ENCODE peak calls at places on chromosome 15, in seven cellular contexts. U is substantia nigra, A is hypothalamus, Q is H4, S is progenitor cell of endocrine pancreas, F is AG08396, I is M059J. Z is an unnamed sample.

GRCh38 chr15:39756806-39757522 is 25.7 kb downstream of the FSIP1 start:
- DNase-seq in S (no peak), I (peak), U (no peak), Q (peak), A (no peak), F (peak), Z (no peak)

GRCh38 chr15:43505723-43506122 is 11.7 kb upstream of the MAP1A start:
- DNase-seq in S (no peak), A (no peak), I (no peak), F (peak), Q (no peak), U (no peak), Z (no peak)

GRCh38 chr15:77034620-77035467 is 36.1 kb downstream of the TSPAN3 start:
- DNase-seq in A (no peak), U (peak), I (no peak), S (peak), Q (no peak), F (peak), Z (no peak)

GRCh38 chr15:86624261-86625036 is 544.8 kb downstream of the AGBL1 start:
- DNase-seq in F (peak), U (peak), A (no peak), S (peak), Q (peak), I (peak), Z (peak)

GRCh38 chr15:72685925-72686794 is at the start of the genes BBS4 and HIGD2B:
- DNase-seq in I (peak), A (no peak), U (no peak), Q (peak), F (peak), S (peak), Z (peak)

GRCh38 chr15:78810003-78810376 is 1.3 kb downstream of the ADAMTS7 start:
- DNase-seq in U (no peak), I (no peak), S (no peak), Q (no peak), F (no peak), A (no peak), Z (no peak)

GRCh38 chr15:95864467-95864886 is 466.0 kb upstream of the NR2F2 start:
- DNase-seq in I (no peak), A (no peak), U (no peak), S (no peak), Q (no peak), F (no peak), Z (no peak)

GRCh38 chr15:52483712-52484111 is 45.0 kb downstream of the MYO5A start:
- DNase-seq in I (peak), S (no peak), U (no peak), Q (no peak), F (no peak), A (no peak), Z (no peak)

GRCh38 chr15:68992696-68993095 is 21.8 kb upstream of the NOX5 start:
- DNase-seq in Q (no peak), A (no peak), I (no peak), S (no peak), U (no peak), F (no peak), Z (no peak)

GRCh38 chr15:45664451-45664850 is 29.6 kb downstream of the SQOR start:
- DNase-seq in S (no peak), I (no peak), F (no peak), U (no peak), A (no peak), Q (no peak), Z (no peak)

GRCh38 chr15:76060098-76060989 is 559 bp downstream of the TMEM266 start:
- DNase-seq in U (no peak), I (no peak), S (no peak), A (no peak), F (no peak), Q (no peak), Z (no peak)

GRCh38 chr15:52331490-52332240 is 36.1 kb upstream of the MYO5C start:
- DNase-seq in U (no peak), I (peak), A (no peak), S (no peak), F (peak), Q (peak), Z (no peak)

GRCh38 chr15:65329991-65330735 is 25.7 kb downstream of the RNU5B-1 start:
- DNase-seq in S (no peak), A (no peak), F (peak), U (no peak), I (no peak), Q (no peak), Z (no peak)

GRCh38 chr15:85615930-85616329 is 178.8 kb downstream of the KLHL25 start:
- DNase-seq in F (no peak), S (no peak), U (no peak), A (no peak), I (peak), Q (peak), Z (no peak)

GRCh38 chr15:80577552-80578205 is 117.4 kb upstream of the ABHD17C start:
- DNase-seq in Q (no peak), I (no peak), S (no peak), A (no peak), U (no peak), F (no peak), Z (no peak)

GRCh38 chr15:78211189-78211921 is 23.0 kb downstream of the ACSBG1 start:
- DNase-seq in S (no peak), A (no peak), Q (no peak), U (no peak), F (no peak), I (no peak), Z (peak)

GRCh38 chr15:75455982-75456531 is 4.6 kb upstream of the SIN3A start:
- DNase-seq in A (peak), F (peak), Q (peak), S (no peak), U (no peak), I (peak), Z (no peak)

Z was measured in H1.